ENCODE peak calls at places on chromosomes 16 and 17, in six cellular contexts. One of them, this sample, is unnamed.

GRCh38 chr16:57530104-57530522 is 6.3 kb downstream of the CCDC102A start:
- DNase-seq in activated T-cell treated with anti-CD3 and anti-CD28 coated beads for 1 hour: peak
- DNase-seq in RCC 7860: peak
- DNase-seq in aorta: peak
- DNase-seq in effector CD4-positive, alpha-beta T cell: peak
- DNase-seq in stimulated activated CD4-positive, alpha-beta T cell treated with anti-CD3 and anti-CD28 coated beads, TNF-alpha, amount 100 ng/mL, for 24 hours: peak
- DNase-seq in this sample: no peak

GRCh38 chr16:3961449-3961849 is 80.9 kb upstream of the CREBBP start:
- DNase-seq in activated T-cell treated with anti-CD3 and anti-CD28 coated beads for 1 hour: no peak
- DNase-seq in RCC 7860: peak
- DNase-seq in aorta: peak
- DNase-seq in effector CD4-positive, alpha-beta T cell: no peak
- DNase-seq in stimulated activated CD4-positive, alpha-beta T cell treated with anti-CD3 and anti-CD28 coated beads, TNF-alpha, amount 100 ng/mL, for 24 hours: no peak
- DNase-seq in this sample: no peak

GRCh38 chr17:38400286-38400685 is 28.0 kb upstream of the ARHGAP23 start:
- DNase-seq in activated T-cell treated with anti-CD3 and anti-CD28 coated beads for 1 hour: no peak
- DNase-seq in RCC 7860: no peak
- DNase-seq in aorta: peak
- DNase-seq in effector CD4-positive, alpha-beta T cell: no peak
- DNase-seq in stimulated activated CD4-positive, alpha-beta T cell treated with anti-CD3 and anti-CD28 coated beads, TNF-alpha, amount 100 ng/mL, for 24 hours: no peak
- DNase-seq in this sample: no peak

GRCh38 chr17:83114706-83115105 is 35.3 kb downstream of the METRNL start:
- DNase-seq in activated T-cell treated with anti-CD3 and anti-CD28 coated beads for 1 hour: no peak
- DNase-seq in RCC 7860: no peak
- DNase-seq in aorta: no peak
- DNase-seq in effector CD4-positive, alpha-beta T cell: no peak
- DNase-seq in stimulated activated CD4-positive, alpha-beta T cell treated with anti-CD3 and anti-CD28 coated beads, TNF-alpha, amount 100 ng/mL, for 24 hours: no peak
- DNase-seq in this sample: no peak

GRCh38 chr16:81214745-81215166 is 23.7 kb upstream of the BCO1 start:
- DNase-seq in activated T-cell treated with anti-CD3 and anti-CD28 coated beads for 1 hour: no peak
- DNase-seq in RCC 7860: no peak
- DNase-seq in aorta: no peak
- DNase-seq in effector CD4-positive, alpha-beta T cell: no peak
- DNase-seq in stimulated activated CD4-positive, alpha-beta T cell treated with anti-CD3 and anti-CD28 coated beads, TNF-alpha, amount 100 ng/mL, for 24 hours: no peak
- DNase-seq in this sample: no peak

GRCh38 chr17:48732688-48733629 is 4.4 kb upstream of the HOXB13 start:
- DNase-seq in activated T-cell treated with anti-CD3 and anti-CD28 coated beads for 1 hour: no peak
- DNase-seq in RCC 7860: no peak
- DNase-seq in aorta: peak
- DNase-seq in effector CD4-positive, alpha-beta T cell: no peak
- DNase-seq in stimulated activated CD4-positive, alpha-beta T cell treated with anti-CD3 and anti-CD28 coated beads, TNF-alpha, amount 100 ng/mL, for 24 hours: no peak
- DNase-seq in this sample: no peak

GRCh38 chr17:50201226-50201854 is at the start of gene COL1A1:
- DNase-seq in activated T-cell treated with anti-CD3 and anti-CD28 coated beads for 1 hour: no peak
- DNase-seq in RCC 7860: no peak
- DNase-seq in aorta: peak
- DNase-seq in effector CD4-positive, alpha-beta T cell: no peak
- DNase-seq in stimulated activated CD4-positive, alpha-beta T cell treated with anti-CD3 and anti-CD28 coated beads, TNF-alpha, amount 100 ng/mL, for 24 hours: no peak
- DNase-seq in this sample: peak

GRCh38 chr17:81484195-81484979 is 28.2 kb downstream of the ACTG1 start:
- DNase-seq in activated T-cell treated with anti-CD3 and anti-CD28 coated beads for 1 hour: peak
- DNase-seq in RCC 7860: peak
- DNase-seq in aorta: peak
- DNase-seq in effector CD4-positive, alpha-beta T cell: peak
- DNase-seq in stimulated activated CD4-positive, alpha-beta T cell treated with anti-CD3 and anti-CD28 coated beads, TNF-alpha, amount 100 ng/mL, for 24 hours: peak
- DNase-seq in this sample: peak

GRCh38 chr16:57166951-57167350 is 18.9 kb downstream of the PSME3IP1 start:
- DNase-seq in activated T-cell treated with anti-CD3 and anti-CD28 coated beads for 1 hour: no peak
- DNase-seq in RCC 7860: no peak
- DNase-seq in aorta: no peak
- DNase-seq in effector CD4-positive, alpha-beta T cell: no peak
- DNase-seq in stimulated activated CD4-positive, alpha-beta T cell treated with anti-CD3 and anti-CD28 coated beads, TNF-alpha, amount 100 ng/mL, for 24 hours: no peak
- DNase-seq in this sample: no peak

GRCh38 chr17:44759916-44760243 is 1.1 kb downstream of the ADAM11 start:
- DNase-seq in activated T-cell treated with anti-CD3 and anti-CD28 coated beads for 1 hour: no peak
- DNase-seq in RCC 7860: no peak
- DNase-seq in aorta: no peak
- DNase-seq in effector CD4-positive, alpha-beta T cell: no peak
- DNase-seq in stimulated activated CD4-positive, alpha-beta T cell treated with anti-CD3 and anti-CD28 coated beads, TNF-alpha, amount 100 ng/mL, for 24 hours: no peak
- DNase-seq in this sample: no peak

GRCh38 chr16:80784951-80785350 is 19.4 kb downstream of the CDYL2 start:
- DNase-seq in activated T-cell treated with anti-CD3 and anti-CD28 coated beads for 1 hour: no peak
- DNase-seq in RCC 7860: no peak
- DNase-seq in aorta: no peak
- DNase-seq in effector CD4-positive, alpha-beta T cell: no peak
- DNase-seq in stimulated activated CD4-positive, alpha-beta T cell treated with anti-CD3 and anti-CD28 coated beads, TNF-alpha, amount 100 ng/mL, for 24 hours: no peak
- DNase-seq in this sample: no peak

GRCh38 chr17:80718428-80718827 is 173.8 kb downstream of the RPTOR start:
- DNase-seq in activated T-cell treated with anti-CD3 and anti-CD28 coated beads for 1 hour: no peak
- DNase-seq in RCC 7860: no peak
- DNase-seq in aorta: no peak
- DNase-seq in effector CD4-positive, alpha-beta T cell: no peak
- DNase-seq in stimulated activated CD4-positive, alpha-beta T cell treated with anti-CD3 and anti-CD28 coated beads, TNF-alpha, amount 100 ng/mL, for 24 hours: no peak
- DNase-seq in this sample: no peak

GRCh38 chr17:68433911-68434503 is 23.3 kb downstream of the WIPI1 start:
- DNase-seq in activated T-cell treated with anti-CD3 and anti-CD28 coated beads for 1 hour: no peak
- DNase-seq in RCC 7860: no peak
- DNase-seq in aorta: no peak
- DNase-seq in effector CD4-positive, alpha-beta T cell: no peak
- DNase-seq in stimulated activated CD4-positive, alpha-beta T cell treated with anti-CD3 and anti-CD28 coated beads, TNF-alpha, amount 100 ng/mL, for 24 hours: no peak
- DNase-seq in this sample: no peak

GRCh38 chr17:67993998-67994361 is 2.3 kb downstream of the C17orf58 start:
- DNase-seq in activated T-cell treated with anti-CD3 and anti-CD28 coated beads for 1 hour: no peak
- DNase-seq in RCC 7860: no peak
- DNase-seq in aorta: no peak
- DNase-seq in effector CD4-positive, alpha-beta T cell: no peak
- DNase-seq in stimulated activated CD4-positive, alpha-beta T cell treated with anti-CD3 and anti-CD28 coated beads, TNF-alpha, amount 100 ng/mL, for 24 hours: no peak
- DNase-seq in this sample: no peak

GRCh38 chr16:27400751-27401620 is 988 bp upstream of the IL21R start:
- DNase-seq in activated T-cell treated with anti-CD3 and anti-CD28 coated beads for 1 hour: no peak
- DNase-seq in RCC 7860: peak
- DNase-seq in aorta: no peak
- DNase-seq in effector CD4-positive, alpha-beta T cell: no peak
- DNase-seq in stimulated activated CD4-positive, alpha-beta T cell treated with anti-CD3 and anti-CD28 coated beads, TNF-alpha, amount 100 ng/mL, for 24 hours: no peak
- DNase-seq in this sample: no peak

GRCh38 chr17:72466199-72466598 is 345.4 kb downstream of the SOX9 start:
- DNase-seq in activated T-cell treated with anti-CD3 and anti-CD28 coated beads for 1 hour: no peak
- DNase-seq in RCC 7860: peak
- DNase-seq in aorta: no peak
- DNase-seq in effector CD4-positive, alpha-beta T cell: no peak
- DNase-seq in stimulated activated CD4-positive, alpha-beta T cell treated with anti-CD3 and anti-CD28 coated beads, TNF-alpha, amount 100 ng/mL, for 24 hours: no peak
- DNase-seq in this sample: no peak

GRCh38 chr17:34673516-34673915 is 94.1 kb downstream of the TMEM132E start:
- DNase-seq in activated T-cell treated with anti-CD3 and anti-CD28 coated beads for 1 hour: no peak
- DNase-seq in RCC 7860: no peak
- DNase-seq in aorta: no peak
- DNase-seq in effector CD4-positive, alpha-beta T cell: no peak
- DNase-seq in stimulated activated CD4-positive, alpha-beta T cell treated with anti-CD3 and anti-CD28 coated beads, TNF-alpha, amount 100 ng/mL, for 24 hours: no peak
- DNase-seq in this sample: no peak

GRCh38 chr17:50268632-50269287 is 5.5 kb upstream of the TMEM92 start:
- DNase-seq in activated T-cell treated with anti-CD3 and anti-CD28 coated beads for 1 hour: no peak
- DNase-seq in RCC 7860: no peak
- DNase-seq in aorta: peak
- DNase-seq in effector CD4-positive, alpha-beta T cell: no peak
- DNase-seq in stimulated activated CD4-positive, alpha-beta T cell treated with anti-CD3 and anti-CD28 coated beads, TNF-alpha, amount 100 ng/mL, for 24 hours: no peak
- DNase-seq in this sample: no peak

GRCh38 chr16:78926723-78927200 is 673.8 kb downstream of the MAF start:
- DNase-seq in activated T-cell treated with anti-CD3 and anti-CD28 coated beads for 1 hour: no peak
- DNase-seq in RCC 7860: no peak
- DNase-seq in aorta: no peak
- DNase-seq in effector CD4-positive, alpha-beta T cell: no peak
- DNase-seq in stimulated activated CD4-positive, alpha-beta T cell treated with anti-CD3 and anti-CD28 coated beads, TNF-alpha, amount 100 ng/mL, for 24 hours: no peak
- DNase-seq in this sample: no peak

GRCh38 chr17:58415371-58416055 is 1.8 kb downstream of the RNF43 start:
- DNase-seq in activated T-cell treated with anti-CD3 and anti-CD28 coated beads for 1 hour: no peak
- DNase-seq in RCC 7860: no peak
- DNase-seq in aorta: no peak
- DNase-seq in effector CD4-positive, alpha-beta T cell: no peak
- DNase-seq in stimulated activated CD4-positive, alpha-beta T cell treated with anti-CD3 and anti-CD28 coated beads, TNF-alpha, amount 100 ng/mL, for 24 hours: no peak
- DNase-seq in this sample: no peak

GRCh38 chr17:50426472-50426782 is 409 bp downstream of the ACSF2 start:
- DNase-seq in activated T-cell treated with anti-CD3 and anti-CD28 coated beads for 1 hour: no peak
- DNase-seq in RCC 7860: no peak
- DNase-seq in aorta: no peak
- DNase-seq in effector CD4-positive, alpha-beta T cell: no peak
- DNase-seq in stimulated activated CD4-positive, alpha-beta T cell treated with anti-CD3 and anti-CD28 coated beads, TNF-alpha, amount 100 ng/mL, for 24 hours: no peak
- DNase-seq in this sample: no peak

GRCh38 chr17:49976163-49976827 is 7.3 kb downstream of the DLX4 start:
- DNase-seq in activated T-cell treated with anti-CD3 and anti-CD28 coated beads for 1 hour: no peak
- DNase-seq in RCC 7860: no peak
- DNase-seq in aorta: no peak
- DNase-seq in effector CD4-positive, alpha-beta T cell: no peak
- DNase-seq in stimulated activated CD4-positive, alpha-beta T cell treated with anti-CD3 and anti-CD28 coated beads, TNF-alpha, amount 100 ng/mL, for 24 hours: no peak
- DNase-seq in this sample: no peak

GRCh38 chr17:77141846-77142449 is 1.2 kb downstream of the SEC14L1 start:
- DNase-seq in activated T-cell treated with anti-CD3 and anti-CD28 coated beads for 1 hour: no peak
- DNase-seq in RCC 7860: peak
- DNase-seq in aorta: no peak
- DNase-seq in effector CD4-positive, alpha-beta T cell: no peak
- DNase-seq in stimulated activated CD4-positive, alpha-beta T cell treated with anti-CD3 and anti-CD28 coated beads, TNF-alpha, amount 100 ng/mL, for 24 hours: no peak
- DNase-seq in this sample: no peak

GRCh38 chr17:58283674-58284612 is 3.2 kb upstream of the MPO start:
- DNase-seq in activated T-cell treated with anti-CD3 and anti-CD28 coated beads for 1 hour: no peak
- DNase-seq in RCC 7860: no peak
- DNase-seq in aorta: no peak
- DNase-seq in effector CD4-positive, alpha-beta T cell: no peak
- DNase-seq in stimulated activated CD4-positive, alpha-beta T cell treated with anti-CD3 and anti-CD28 coated beads, TNF-alpha, amount 100 ng/mL, for 24 hours: no peak
- DNase-seq in this sample: no peak

GRCh38 chr17:60231691-60232090 is 81.9 kb downstream of the CA4 start:
- DNase-seq in activated T-cell treated with anti-CD3 and anti-CD28 coated beads for 1 hour: no peak
- DNase-seq in RCC 7860: no peak
- DNase-seq in aorta: no peak
- DNase-seq in effector CD4-positive, alpha-beta T cell: no peak
- DNase-seq in stimulated activated CD4-positive, alpha-beta T cell treated with anti-CD3 and anti-CD28 coated beads, TNF-alpha, amount 100 ng/mL, for 24 hours: no peak
- DNase-seq in this sample: no peak

GRCh38 chr16:54817432-54817831 is 113.2 kb upstream of the IRX5 start:
- DNase-seq in activated T-cell treated with anti-CD3 and anti-CD28 coated beads for 1 hour: no peak
- DNase-seq in RCC 7860: no peak
- DNase-seq in aorta: no peak
- DNase-seq in effector CD4-positive, alpha-beta T cell: no peak
- DNase-seq in stimulated activated CD4-positive, alpha-beta T cell treated with anti-CD3 and anti-CD28 coated beads, TNF-alpha, amount 100 ng/mL, for 24 hours: no peak
- DNase-seq in this sample: no peak

GRCh38 chr17:61393904-61394629 is 5.6 kb upstream of the TBX2 start:
- DNase-seq in activated T-cell treated with anti-CD3 and anti-CD28 coated beads for 1 hour: no peak
- DNase-seq in RCC 7860: no peak
- DNase-seq in aorta: no peak
- DNase-seq in effector CD4-positive, alpha-beta T cell: no peak
- DNase-seq in stimulated activated CD4-positive, alpha-beta T cell treated with anti-CD3 and anti-CD28 coated beads, TNF-alpha, amount 100 ng/mL, for 24 hours: no peak
- DNase-seq in this sample: no peak

GRCh38 chr17:30961213-30962188 is 9.3 kb upstream of the RNF135 start:
- DNase-seq in activated T-cell treated with anti-CD3 and anti-CD28 coated beads for 1 hour: no peak
- DNase-seq in RCC 7860: peak
- DNase-seq in aorta: peak
- DNase-seq in effector CD4-positive, alpha-beta T cell: no peak
- DNase-seq in stimulated activated CD4-positive, alpha-beta T cell treated with anti-CD3 and anti-CD28 coated beads, TNF-alpha, amount 100 ng/mL, for 24 hours: no peak
- DNase-seq in this sample: no peak

GRCh38 chr17:77085916-77086432 is 54.8 kb upstream of the SEC14L1 start:
- DNase-seq in activated T-cell treated with anti-CD3 and anti-CD28 coated beads for 1 hour: no peak
- DNase-seq in RCC 7860: no peak
- DNase-seq in aorta: no peak
- DNase-seq in effector CD4-positive, alpha-beta T cell: no peak
- DNase-seq in stimulated activated CD4-positive, alpha-beta T cell treated with anti-CD3 and anti-CD28 coated beads, TNF-alpha, amount 100 ng/mL, for 24 hours: no peak
- DNase-seq in this sample: no peak

This sample was measured in GOT3.